ENCODE peak calls at places on chromosomes 2 and 18, in eight cellular contexts. X is hypothalamus, O is HS-5, N is LHCN-M2, P is pancreas, E is H7, W is germinal center, Q is RWPE1. B is an unnamed sample.

GRCh38 chr2:11829324-11829946 is 83.0 kb downstream of the LPIN1 start:
- DNase-seq in X (peak; percentile 72), O (peak; percentile 30), N (peak; percentile 80), P (peak; percentile 60), E (peak; percentile 76), W (peak; percentile 80), Q (peak; percentile 47), B (peak; percentile 63)

GRCh38 chr18:41714872-41715271 is 240.2 kb upstream of the PIK3C3 start:
- DNase-seq in X (no peak), O (no peak), N (no peak), P (no peak), E (no peak), W (no peak), Q (no peak), B (no peak)

GRCh38 chr2:85917887-85918795 is 29.4 kb upstream of the ST3GAL5 start:
- DNase-seq in X (no peak), O (no peak), N (peak; percentile 27), P (no peak), E (no peak), W (no peak), Q (no peak), B (no peak)

GRCh38 chr2:71816815-71817214 is 330.8 kb downstream of the CYP26B1 start:
- DNase-seq in X (no peak), O (no peak), N (no peak), P (no peak), E (no peak), W (no peak), Q (no peak), B (no peak)

GRCh38 chr2:60391250-60392013 is 162.0 kb downstream of the BCL11A start:
- DNase-seq in X (no peak), O (no peak), N (no peak), P (no peak), E (no peak), W (no peak), Q (no peak), B (no peak)

GRCh38 chr18:63063171-63063570 is 256.4 kb downstream of the BCL2 start:
- DNase-seq in X (no peak), O (no peak), N (no peak), P (no peak), E (no peak), W (no peak), Q (peak; percentile 5), B (no peak)

GRCh38 chr2:55712477-55713060 is 18.9 kb upstream of the PNPT1 start:
- DNase-seq in X (no peak), O (no peak), N (no peak), P (no peak), E (no peak), W (no peak), Q (no peak), B (no peak)

GRCh38 chr2:38274286-38275276 is 102.5 kb downstream of the ATL2 start:
- DNase-seq in X (peak; percentile 2), O (peak; percentile 70), N (peak; percentile 70), P (peak; percentile 6), E (peak; percentile 38), W (peak; percentile 63), Q (peak; percentile 73), B (no peak)

GRCh38 chr2:241771286-241772062 is 5.1 kb upstream of the GAL3ST2 start:
- DNase-seq in X (no peak), O (no peak), N (no peak), P (no peak), E (peak; percentile 88), W (no peak), Q (no peak), B (no peak)

GRCh38 chr2:176535480-176536113 is 266.4 kb downstream of the MTX2 start:
- DNase-seq in X (no peak), O (no peak), N (no peak), P (no peak), E (no peak), W (no peak), Q (no peak), B (no peak)

GRCh38 chr18:814300-815084 is 2.5 kb upstream of the YES1 start:
- DNase-seq in X (no peak), O (no peak), N (no peak), P (no peak), E (peak; percentile 30), W (no peak), Q (no peak), B (no peak)

GRCh38 chr18:56873441-56874140 is 222.4 kb downstream of the WDR7 start:
- DNase-seq in X (peak; percentile 56), O (no peak), N (no peak), P (no peak), E (peak; percentile 25), W (no peak), Q (no peak), B (no peak)

GRCh38 chr2:25184254-25184653 is 15.9 kb upstream of the POMC start:
- DNase-seq in X (no peak), O (no peak), N (no peak), P (peak; percentile 89), E (no peak), W (no peak), Q (no peak), B (no peak)

B was measured in right lobe of liver.